ENCODE peak calls at places on chromosomes 16 and 17, in five cellular contexts. One of them, this sample, is unnamed. For H3K4me1 and H3K27me3, the result is how much of the 10 kb centered on the place peaks cover.

GRCh38 chr17:231966-232807 is 50.7 kb upstream of the DOC2B start:
- DNase-seq in fibroblast of lung: no peak
- DNase-seq in CD8-positive, alpha-beta T cell: no peak
- DNase-seq in GM23338: no peak
- DNase-seq in tibial artery: no peak
- DNase-seq in this sample: no peak

GRCh38 chr17:35726609-35727460 is 4.6 kb upstream of the RASL10B start:
- DNase-seq in GM23338: peak
- DNase-seq in fibroblast of lung: peak
- DNase-seq in CD8-positive, alpha-beta T cell: no peak
- DNase-seq in tibial artery: peak
- DNase-seq in this sample: no peak

GRCh38 chr17:77948690-77949114 is 9.8 kb upstream of the TNRC6C start:
- DNase-seq in fibroblast of lung: peak
- DNase-seq in tibial artery: no peak
- DNase-seq in CD8-positive, alpha-beta T cell: no peak
- DNase-seq in GM23338: peak
- DNase-seq in this sample: no peak

GRCh38 chr16:75323198-75323597 is 71.8 kb upstream of the BCAR1 start:
- DNase-seq in CD8-positive, alpha-beta T cell: no peak
- DNase-seq in fibroblast of lung: no peak
- DNase-seq in tibial artery: no peak
- DNase-seq in GM23338: no peak
- DNase-seq in this sample: no peak

GRCh38 chr17:49585422-49586027 is 9.9 kb downstream of the NXPH3 start:
- DNase-seq in fibroblast of lung: no peak
- DNase-seq in CD8-positive, alpha-beta T cell: no peak
- DNase-seq in GM23338: peak
- DNase-seq in tibial artery: no peak
- DNase-seq in this sample: no peak

GRCh38 chr16:27328937-27329336 is 15.2 kb downstream of the IL4R start:
- DNase-seq in fibroblast of lung: no peak
- DNase-seq in tibial artery: no peak
- DNase-seq in GM23338: no peak
- DNase-seq in CD8-positive, alpha-beta T cell: no peak
- DNase-seq in this sample: no peak

GRCh38 chr16:85778873-85779272 is 20.5 kb downstream of the EMC8 start:
- DNase-seq in fibroblast of lung: no peak
- DNase-seq in tibial artery: no peak
- DNase-seq in GM23338: no peak
- DNase-seq in CD8-positive, alpha-beta T cell: no peak
- DNase-seq in this sample: no peak

GRCh38 chr16:25143898-25144297 is 32.4 kb downstream of the LCMT1 start:
- DNase-seq in CD8-positive, alpha-beta T cell: no peak
- DNase-seq in fibroblast of lung: no peak
- DNase-seq in tibial artery: no peak
- DNase-seq in GM23338: peak
- DNase-seq in this sample: no peak

GRCh38 chr16:80541306-80541694 is 507 bp downstream of the DYNLRB2 start:
- DNase-seq in CD8-positive, alpha-beta T cell: no peak
- DNase-seq in fibroblast of lung: no peak
- DNase-seq in GM23338: peak
- DNase-seq in tibial artery: no peak
- DNase-seq in this sample: no peak

GRCh38 chr16:19227643-19228042 is 57.9 kb upstream of the CLEC19A start:
- DNase-seq in tibial artery: no peak
- DNase-seq in GM23338: peak
- DNase-seq in fibroblast of lung: no peak
- DNase-seq in CD8-positive, alpha-beta T cell: no peak
- DNase-seq in this sample: no peak

GRCh38 chr17:50858486-50859225 is 7.5 kb downstream of the TOB1 start:
- DNase-seq in GM23338: no peak
- DNase-seq in CD8-positive, alpha-beta T cell: no peak
- DNase-seq in fibroblast of lung: no peak
- DNase-seq in tibial artery: no peak
- DNase-seq in this sample: no peak

GRCh38 chr17:72977768-72978417 is 114.6 kb downstream of the SLC39A11 start:
- DNase-seq in CD8-positive, alpha-beta T cell: no peak
- DNase-seq in tibial artery: no peak
- DNase-seq in GM23338: no peak
- DNase-seq in fibroblast of lung: peak
- DNase-seq in this sample: no peak

GRCh38 chr16:82071421-82071820 is 36.4 kb downstream of the HSD17B2 start:
- DNase-seq in tibial artery: no peak
- DNase-seq in GM23338: no peak
- DNase-seq in fibroblast of lung: no peak
- DNase-seq in CD8-positive, alpha-beta T cell: no peak
- DNase-seq in this sample: no peak

GRCh38 chr17:41539979-41540701 is 12.0 kb upstream of the KRT19 start:
- DNase-seq in GM23338: no peak
- DNase-seq in tibial artery: no peak
- DNase-seq in fibroblast of lung: no peak
- DNase-seq in CD8-positive, alpha-beta T cell: no peak
- DNase-seq in this sample: no peak

GRCh38 chr17:1735834-1736347 is 6.8 kb upstream of the SERPINF2 start:
- DNase-seq in GM23338: no peak
- DNase-seq in CD8-positive, alpha-beta T cell: no peak
- DNase-seq in tibial artery: no peak
- DNase-seq in fibroblast of lung: no peak
- DNase-seq in this sample: no peak

GRCh38 chr17:71828182-71828596 is 292.6 kb upstream of the SOX9 start:
- DNase-seq in CD8-positive, alpha-beta T cell: no peak
- DNase-seq in fibroblast of lung: no peak
- DNase-seq in GM23338: peak
- DNase-seq in tibial artery: no peak
- DNase-seq in this sample: no peak

GRCh38 chr16:54936979-54937672 is 6.5 kb downstream of the IRX5 start:
- DNase-seq in fibroblast of lung: no peak
- DNase-seq in GM23338: peak
- DNase-seq in tibial artery: no peak
- DNase-seq in CD8-positive, alpha-beta T cell: no peak
- DNase-seq in this sample: no peak

GRCh38 chr17:21140911-21141310 is 14.1 kb downstream of the DHRS7B start:
- DNase-seq in tibial artery: no peak
- DNase-seq in fibroblast of lung: no peak
- DNase-seq in CD8-positive, alpha-beta T cell: no peak
- DNase-seq in GM23338: no peak
- DNase-seq in this sample: no peak

GRCh38 chr17:57948555-57949420 is 6.4 kb downstream of the CUEDC1 start:
- DNase-seq in CD8-positive, alpha-beta T cell: no peak
- DNase-seq in GM23338: peak
- DNase-seq in fibroblast of lung: peak
- DNase-seq in tibial artery: no peak
- DNase-seq in this sample: no peak

GRCh38 chr16:58119509-58119845 is 9.7 kb downstream of the CFAP20 start:
- DNase-seq in fibroblast of lung: no peak
- DNase-seq in GM23338: no peak
- DNase-seq in CD8-positive, alpha-beta T cell: no peak
- DNase-seq in tibial artery: no peak
- DNase-seq in this sample: no peak
- H3K4me1 ChIP-seq in fibroblast of lung: under half
- H3K4me1 ChIP-seq in GM23338: under half
- H3K4me1 ChIP-seq in CD8-positive, alpha-beta T cell: under half
- H3K4me1 ChIP-seq in tibial artery: under half
- H3K4me1 ChIP-seq in this sample: under half

GRCh38 chr17:80219013-80219776 is 938 bp downstream of the SGSH start:
- DNase-seq in GM23338: peak
- DNase-seq in CD8-positive, alpha-beta T cell: peak
- DNase-seq in fibroblast of lung: peak
- DNase-seq in tibial artery: peak
- DNase-seq in this sample: peak
- H3K4me3 ChIP-seq in GM23338: peak
- H3K4me3 ChIP-seq in CD8-positive, alpha-beta T cell: peak
- H3K4me3 ChIP-seq in fibroblast of lung: peak
- H3K4me3 ChIP-seq in tibial artery: peak
- H3K4me3 ChIP-seq in this sample: peak

DNA sequence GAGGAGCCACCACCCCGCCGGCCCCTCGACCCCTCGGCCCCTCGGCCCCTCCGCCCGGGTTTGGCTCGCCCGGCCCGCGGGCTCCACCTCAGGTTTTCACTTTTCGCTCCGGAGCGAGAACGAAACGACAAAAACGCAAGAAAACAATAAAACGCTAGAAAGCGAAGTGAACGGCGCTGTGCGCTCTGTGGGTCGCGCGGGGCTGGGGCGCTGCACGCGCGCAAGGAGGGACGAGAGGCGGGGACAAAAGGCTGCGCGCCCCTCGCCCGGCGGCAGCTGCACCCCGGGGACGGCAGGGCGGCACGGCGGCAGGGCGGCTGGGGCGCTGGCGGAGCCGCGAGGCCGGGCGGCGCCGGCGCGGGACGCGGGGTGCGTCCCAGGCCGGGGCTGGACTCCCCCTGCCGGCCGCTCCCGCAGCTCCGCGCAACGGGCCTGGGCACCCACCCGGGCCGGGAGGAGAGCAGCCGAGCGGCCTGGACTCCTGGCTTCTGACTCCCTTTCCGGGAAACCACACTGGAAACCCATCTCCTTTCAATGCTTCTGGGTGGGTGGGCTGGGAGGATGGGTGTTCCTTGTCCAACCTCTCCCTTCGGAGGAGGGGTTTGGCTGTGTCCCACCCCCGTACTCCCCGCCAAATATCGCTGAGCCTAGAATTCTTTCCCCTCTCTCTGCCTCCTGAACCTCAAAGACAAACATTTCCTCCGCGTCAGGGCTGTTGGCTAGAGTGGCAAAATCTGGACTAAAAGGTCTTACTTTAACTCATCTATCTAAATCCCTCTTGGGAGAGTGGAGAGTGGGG is 9.9 kb downstream of the TBX2 start:
- DNase-seq in GM23338: peak
- DNase-seq in CD8-positive, alpha-beta T cell: no peak
- DNase-seq in fibroblast of lung: peak
- DNase-seq in tibial artery: peak
- DNase-seq in this sample: no peak
- H3K27me3 ChIP-seq in GM23338: half or more
- H3K27me3 ChIP-seq in CD8-positive, alpha-beta T cell: under half
- H3K27me3 ChIP-seq in fibroblast of lung: under half
- H3K27me3 ChIP-seq in tibial artery: under half
- H3K27me3 ChIP-seq in this sample: under half

GRCh38 chr17:27577884-27578717 is 52.9 kb upstream of the LGALS9 start:
- DNase-seq in CD8-positive, alpha-beta T cell: no peak
- DNase-seq in GM23338: no peak
- DNase-seq in fibroblast of lung: peak
- DNase-seq in tibial artery: no peak
- DNase-seq in this sample: no peak
- H3K4me1 ChIP-seq in CD8-positive, alpha-beta T cell: under half
- H3K4me1 ChIP-seq in GM23338: under half
- H3K4me1 ChIP-seq in fibroblast of lung: under half
- H3K4me1 ChIP-seq in tibial artery: under half
- H3K4me1 ChIP-seq in this sample: under half

GRCh38 chr16:89485701-89486246 is 4.6 kb downstream of the ANKRD11 start:
- DNase-seq in GM23338: no peak
- DNase-seq in CD8-positive, alpha-beta T cell: no peak
- DNase-seq in fibroblast of lung: no peak
- DNase-seq in tibial artery: no peak
- DNase-seq in this sample: no peak

GRCh38 chr16:89484923-89485679 is 5.3 kb downstream of the ANKRD11 start:
- DNase-seq in CD8-positive, alpha-beta T cell: no peak
- DNase-seq in tibial artery: no peak
- DNase-seq in GM23338: peak
- DNase-seq in fibroblast of lung: no peak
- DNase-seq in this sample: peak

GRCh38 chr16:89482824-89483220 is 7.5 kb downstream of the ANKRD11 start:
- DNase-seq in fibroblast of lung: no peak
- DNase-seq in tibial artery: no peak
- DNase-seq in GM23338: no peak
- DNase-seq in CD8-positive, alpha-beta T cell: no peak
- DNase-seq in this sample: no peak

GRCh38 chr16:89482087-89482823 is 8.1 kb downstream of the ANKRD11 start:
- DNase-seq in CD8-positive, alpha-beta T cell: no peak
- DNase-seq in fibroblast of lung: no peak
- DNase-seq in GM23338: no peak
- DNase-seq in tibial artery: no peak
- DNase-seq in this sample: no peak

DNA sequence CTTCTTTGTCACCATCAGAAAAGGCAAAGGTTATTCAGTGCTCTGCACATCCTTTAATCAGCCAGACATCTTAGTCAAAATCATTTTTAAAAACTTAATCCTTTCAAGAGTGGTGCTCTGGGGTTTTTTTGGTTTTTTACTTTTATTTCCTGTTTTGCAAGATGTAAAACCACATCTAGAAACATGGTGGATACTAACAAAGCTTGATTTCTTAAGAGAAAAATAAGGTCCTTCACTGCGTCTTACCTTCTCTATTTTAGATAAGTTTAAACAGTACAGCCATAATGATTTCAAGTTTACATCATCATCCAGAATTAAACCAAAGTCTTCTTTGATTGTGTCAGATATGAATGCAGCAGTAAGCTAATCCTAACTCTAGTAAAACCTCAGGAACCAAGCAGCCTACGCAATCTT is 6.3 kb downstream of the ANKRD11 start:
- DNase-seq in fibroblast of lung: no peak
- DNase-seq in tibial artery: no peak
- DNase-seq in GM23338: no peak
- DNase-seq in CD8-positive, alpha-beta T cell: no peak
- DNase-seq in this sample: peak
- H3K4me3 ChIP-seq in fibroblast of lung: no peak
- H3K4me3 ChIP-seq in tibial artery: no peak
- H3K4me3 ChIP-seq in GM23338: no peak
- H3K4me3 ChIP-seq in CD8-positive, alpha-beta T cell: peak
- H3K4me3 ChIP-seq in this sample: peak

DNA sequence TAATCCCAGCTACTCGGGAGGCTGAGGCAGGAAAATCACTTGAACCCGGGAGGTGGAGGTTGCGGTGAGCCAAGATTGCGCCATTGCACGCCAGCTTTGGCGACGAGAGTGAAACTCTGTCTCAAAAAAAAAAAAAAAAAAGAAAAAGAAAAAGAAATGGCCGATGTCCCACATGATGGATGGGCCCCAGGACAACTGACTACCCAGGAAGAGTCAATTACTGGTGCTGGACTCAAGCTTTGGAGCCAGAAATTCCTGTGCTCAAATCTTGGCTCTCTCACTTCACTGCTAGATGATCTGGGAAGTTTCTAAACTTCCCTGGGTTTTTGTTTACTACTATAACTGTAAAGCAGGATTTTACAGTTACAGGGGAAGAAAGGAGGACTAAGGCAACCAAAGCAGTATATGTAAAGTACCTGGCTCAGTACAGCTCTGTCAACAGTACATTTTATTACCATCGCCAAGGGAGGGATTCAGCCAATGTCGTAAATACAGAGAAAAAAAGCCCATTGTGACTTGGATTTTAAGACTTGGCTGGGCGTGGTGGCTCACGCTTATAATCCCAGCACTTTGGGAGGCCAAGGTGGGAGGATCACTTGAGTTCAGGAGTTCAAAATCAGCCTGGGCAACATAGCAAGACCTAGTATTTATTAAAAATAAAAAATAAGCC is 11.9 kb downstream of the C16orf86 start:
- DNase-seq in GM23338: no peak
- DNase-seq in fibroblast of lung: no peak
- DNase-seq in CD8-positive, alpha-beta T cell: no peak
- DNase-seq in tibial artery: no peak
- DNase-seq in this sample: no peak
- H3K27me3 ChIP-seq in GM23338: under half
- H3K27me3 ChIP-seq in fibroblast of lung: under half
- H3K27me3 ChIP-seq in CD8-positive, alpha-beta T cell: under half
- H3K27me3 ChIP-seq in tibial artery: under half
- H3K27me3 ChIP-seq in this sample: under half

This sample was measured in CD4-positive, CD25-positive, alpha-beta regulatory T cell.